ENCODE peak calls at places on chromosome 6, in seven cellular contexts. One of them, this sample, is unnamed.

GRCh38 chr6:166040292-166040691 is 127.4 kb downstream of the TBXT start:
- DNase-seq in HCT116: no peak
- DNase-seq in GM23248: no peak
- DNase-seq in neural progenitor cell: no peak
- DNase-seq in PC-3: no peak
- DNase-seq in GM23338: peak; percentile 22
- DNase-seq in MM.1S: no peak
- DNase-seq in this sample: no peak

GRCh38 chr6:47083586-47084047 is 41.5 kb upstream of the ADGRF1 start:
- DNase-seq in HCT116: no peak
- DNase-seq in GM23248: peak; percentile 42
- DNase-seq in neural progenitor cell: no peak
- DNase-seq in PC-3: peak; percentile 47
- DNase-seq in GM23338: no peak
- DNase-seq in MM.1S: no peak
- DNase-seq in this sample: peak; percentile 86

GRCh38 chr6:167668019-167668753 is 158.5 kb upstream of the AFDN start:
- DNase-seq in HCT116: no peak
- DNase-seq in GM23248: no peak
- DNase-seq in neural progenitor cell: peak; percentile 59
- DNase-seq in PC-3: no peak
- DNase-seq in GM23338: no peak
- DNase-seq in MM.1S: no peak
- DNase-seq in this sample: peak; percentile 66

GRCh38 chr6:71194730-71195129 is 93.9 kb upstream of the OGFRL1 start:
- DNase-seq in HCT116: no peak
- DNase-seq in GM23248: peak; percentile 67
- DNase-seq in neural progenitor cell: no peak
- DNase-seq in PC-3: peak; percentile 63
- DNase-seq in GM23338: no peak
- DNase-seq in MM.1S: no peak
- DNase-seq in this sample: no peak

GRCh38 chr6:710601-711571 is 17.9 kb upstream of the EXOC2 start:
- DNase-seq in HCT116: no peak
- DNase-seq in GM23248: peak; percentile 82
- DNase-seq in neural progenitor cell: peak; percentile 72
- DNase-seq in PC-3: peak; percentile 54
- DNase-seq in GM23338: peak; percentile 68
- DNase-seq in MM.1S: peak; percentile 85
- DNase-seq in this sample: peak; percentile 62

GRCh38 chr6:167475947-167476346 is 151.1 kb downstream of the TTLL2 start:
- DNase-seq in HCT116: no peak
- DNase-seq in GM23248: no peak
- DNase-seq in neural progenitor cell: peak; percentile 32
- DNase-seq in PC-3: no peak
- DNase-seq in GM23338: peak; percentile 72
- DNase-seq in MM.1S: no peak
- DNase-seq in this sample: no peak

GRCh38 chr6:25186919-25187318 is 92.3 kb upstream of the CARMIL1 start:
- DNase-seq in HCT116: no peak
- DNase-seq in GM23248: no peak
- DNase-seq in neural progenitor cell: no peak
- DNase-seq in PC-3: no peak
- DNase-seq in GM23338: no peak
- DNase-seq in MM.1S: peak; percentile 50
- DNase-seq in this sample: no peak

GRCh38 chr6:124463271-124463670 is 499.0 kb upstream of the RNF217 start:
- DNase-seq in HCT116: no peak
- DNase-seq in GM23248: no peak
- DNase-seq in neural progenitor cell: no peak
- DNase-seq in PC-3: no peak
- DNase-seq in GM23338: no peak
- DNase-seq in MM.1S: no peak
- DNase-seq in this sample: no peak

GRCh38 chr6:20608371-20608770 is 74.1 kb downstream of the CDKAL1 start:
- DNase-seq in HCT116: no peak
- DNase-seq in GM23248: no peak
- DNase-seq in neural progenitor cell: no peak
- DNase-seq in PC-3: no peak
- DNase-seq in GM23338: no peak
- DNase-seq in MM.1S: no peak
- DNase-seq in this sample: no peak

GRCh38 chr6:132659082-132659481 is at the start of gene TAAR1:
- DNase-seq in HCT116: no peak
- DNase-seq in GM23248: no peak
- DNase-seq in neural progenitor cell: no peak
- DNase-seq in PC-3: no peak
- DNase-seq in GM23338: no peak
- DNase-seq in MM.1S: no peak
- DNase-seq in this sample: no peak

GRCh38 chr6:132664309-132665034 is 5.5 kb upstream of the TAAR1 start:
- DNase-seq in HCT116: no peak
- DNase-seq in GM23248: no peak
- DNase-seq in neural progenitor cell: no peak
- DNase-seq in PC-3: no peak
- DNase-seq in GM23338: no peak
- DNase-seq in MM.1S: no peak
- DNase-seq in this sample: no peak

GRCh38 chr6:132663661-132664060 is 4.7 kb upstream of the TAAR1 start:
- DNase-seq in HCT116: no peak
- DNase-seq in GM23248: peak; percentile 10
- DNase-seq in neural progenitor cell: no peak
- DNase-seq in PC-3: no peak
- DNase-seq in GM23338: no peak
- DNase-seq in MM.1S: no peak
- DNase-seq in this sample: no peak

GRCh38 chr6:132666118-132666517 is 7.1 kb upstream of the TAAR1 start:
- DNase-seq in HCT116: no peak
- DNase-seq in GM23248: no peak
- DNase-seq in neural progenitor cell: no peak
- DNase-seq in PC-3: no peak
- DNase-seq in GM23338: peak; percentile 64
- DNase-seq in MM.1S: no peak
- DNase-seq in this sample: no peak

GRCh38 chr6:132661906-132662305 is 2.9 kb upstream of the TAAR1 start:
- DNase-seq in HCT116: no peak
- DNase-seq in GM23248: no peak
- DNase-seq in neural progenitor cell: no peak
- DNase-seq in PC-3: no peak
- DNase-seq in GM23338: no peak
- DNase-seq in MM.1S: no peak
- DNase-seq in this sample: no peak
- TF ChIP-seq EZH2phosphoT487 in HCT116: no peak
- TF ChIP-seq EZH2phosphoT487 in GM23248: no peak
- TF ChIP-seq EZH2phosphoT487 in neural progenitor cell: no peak
- TF ChIP-seq EZH2phosphoT487 in PC-3: no peak
- TF ChIP-seq EZH2phosphoT487 in GM23338: no peak
- TF ChIP-seq EZH2phosphoT487 in MM.1S: no peak
- TF ChIP-seq EZH2phosphoT487 in this sample: no peak

GRCh38 chr6:50826803-50827202 is 8.1 kb downstream of the TFAP2B start:
- DNase-seq in HCT116: no peak
- DNase-seq in GM23248: no peak
- DNase-seq in neural progenitor cell: peak; percentile 77
- DNase-seq in PC-3: no peak
- DNase-seq in GM23338: no peak
- DNase-seq in MM.1S: no peak
- DNase-seq in this sample: no peak

GRCh38 chr6:50826037-50826761 is 7.5 kb downstream of the TFAP2B start:
- DNase-seq in HCT116: no peak
- DNase-seq in GM23248: no peak
- DNase-seq in neural progenitor cell: no peak
- DNase-seq in PC-3: no peak
- DNase-seq in GM23338: no peak
- DNase-seq in MM.1S: no peak
- DNase-seq in this sample: no peak

GRCh38 chr6:50823130-50823920 is 4.7 kb downstream of the TFAP2B start:
- DNase-seq in HCT116: no peak
- DNase-seq in GM23248: no peak
- DNase-seq in neural progenitor cell: no peak
- DNase-seq in PC-3: no peak
- DNase-seq in GM23338: no peak
- DNase-seq in MM.1S: no peak
- DNase-seq in this sample: no peak

GRCh38 chr6:50824505-50824904 is 5.8 kb downstream of the TFAP2B start:
- DNase-seq in HCT116: no peak
- DNase-seq in GM23248: no peak
- DNase-seq in neural progenitor cell: no peak
- DNase-seq in PC-3: no peak
- DNase-seq in GM23338: peak; percentile 76
- DNase-seq in MM.1S: no peak
- DNase-seq in this sample: no peak

GRCh38 chr6:50825375-50826036 is 6.8 kb downstream of the TFAP2B start:
- DNase-seq in HCT116: no peak
- DNase-seq in GM23248: no peak
- DNase-seq in neural progenitor cell: no peak
- DNase-seq in PC-3: no peak
- DNase-seq in GM23338: no peak
- DNase-seq in MM.1S: no peak
- DNase-seq in this sample: no peak
- TF ChIP-seq EZH2 in HCT116: no peak
- TF ChIP-seq EZH2 in GM23248: no peak
- TF ChIP-seq EZH2 in neural progenitor cell: peak; percentile 65
- TF ChIP-seq EZH2 in PC-3: no peak
- TF ChIP-seq EZH2 in GM23338: peak; percentile 90
- TF ChIP-seq EZH2 in MM.1S: no peak
- TF ChIP-seq EZH2 in this sample: peak; percentile 63

GRCh38 chr6:35534396-35535170 is 21.9 kb upstream of the TULP1 start:
- DNase-seq in HCT116: no peak
- DNase-seq in GM23248: no peak
- DNase-seq in neural progenitor cell: peak; percentile 83
- DNase-seq in PC-3: no peak
- DNase-seq in GM23338: peak; percentile 41
- DNase-seq in MM.1S: no peak
- DNase-seq in this sample: peak; percentile 53
- TF ChIP-seq EZH2phosphoT487 in HCT116: no peak
- TF ChIP-seq EZH2phosphoT487 in GM23248: no peak
- TF ChIP-seq EZH2phosphoT487 in neural progenitor cell: no peak
- TF ChIP-seq EZH2phosphoT487 in PC-3: no peak
- TF ChIP-seq EZH2phosphoT487 in GM23338: no peak
- TF ChIP-seq EZH2phosphoT487 in MM.1S: no peak
- TF ChIP-seq EZH2phosphoT487 in this sample: no peak

DNA sequence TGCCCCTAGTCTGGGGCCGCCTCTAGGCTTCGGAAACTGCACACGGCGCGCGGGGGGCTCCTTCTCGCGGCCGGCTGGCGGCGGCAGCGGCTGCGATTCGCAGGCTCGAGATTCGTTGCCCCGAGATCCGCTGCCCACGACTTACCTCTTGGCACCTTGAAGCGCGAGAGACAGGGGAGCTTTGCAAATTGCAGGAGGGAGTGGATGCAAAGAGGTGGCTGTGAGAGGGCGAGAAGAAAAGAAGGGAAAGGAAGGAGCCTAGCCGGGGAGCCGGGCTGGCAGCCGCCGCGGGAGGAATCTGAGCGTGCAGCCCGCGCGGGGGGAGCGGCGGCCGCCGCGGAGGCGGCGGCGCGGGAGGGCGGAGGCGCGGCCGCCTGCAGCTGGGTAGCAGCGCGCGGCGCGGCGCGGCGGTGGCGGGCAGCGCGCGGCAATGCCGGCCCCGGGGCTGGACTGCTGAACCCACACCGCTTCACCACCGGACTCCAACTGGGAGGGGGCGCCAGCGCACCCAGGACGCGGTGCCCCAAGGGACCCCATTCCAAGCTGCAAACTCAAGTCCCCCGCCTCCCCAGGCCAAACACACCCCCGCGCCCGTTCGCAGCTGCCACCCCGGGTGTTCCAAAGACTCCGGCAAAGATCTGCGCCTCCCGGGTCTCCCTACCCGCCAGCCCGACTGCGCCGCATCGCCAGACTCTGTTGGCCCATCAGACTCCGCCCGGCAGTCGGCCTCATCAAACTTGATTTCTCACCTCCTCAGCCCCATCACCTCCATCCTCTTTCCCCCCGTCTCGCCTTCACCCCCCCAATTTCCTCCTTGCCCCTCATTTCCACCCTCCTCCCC is 44.2 kb upstream of the SUPT3H start:
- DNase-seq in HCT116: no peak
- DNase-seq in GM23248: peak; percentile 82
- DNase-seq in neural progenitor cell: peak; percentile 80
- DNase-seq in PC-3: peak; percentile 72
- DNase-seq in GM23338: peak; percentile 57
- DNase-seq in MM.1S: peak; percentile 64
- DNase-seq in this sample: peak; percentile 70
- TF ChIP-seq EZH2 in HCT116: no peak
- TF ChIP-seq EZH2 in GM23248: no peak
- TF ChIP-seq EZH2 in neural progenitor cell: peak; percentile 48
- TF ChIP-seq EZH2 in PC-3: no peak
- TF ChIP-seq EZH2 in GM23338: peak; percentile 73
- TF ChIP-seq EZH2 in MM.1S: no peak
- TF ChIP-seq EZH2 in this sample: no peak

GRCh38 chr6:6622557-6622956 is 34.0 kb downstream of the LY86 start:
- DNase-seq in HCT116: no peak
- DNase-seq in GM23248: no peak
- DNase-seq in neural progenitor cell: no peak
- DNase-seq in PC-3: no peak
- DNase-seq in GM23338: no peak
- DNase-seq in MM.1S: no peak
- DNase-seq in this sample: no peak

GRCh38 chr6:6616670-6617069 is 28.1 kb downstream of the LY86 start:
- DNase-seq in HCT116: no peak
- DNase-seq in GM23248: no peak
- DNase-seq in neural progenitor cell: no peak
- DNase-seq in PC-3: no peak
- DNase-seq in GM23338: no peak
- DNase-seq in MM.1S: peak; percentile 82
- DNase-seq in this sample: no peak

GRCh38 chr6:6623553-6623952 is 35.0 kb downstream of the LY86 start:
- DNase-seq in HCT116: no peak
- DNase-seq in GM23248: no peak
- DNase-seq in neural progenitor cell: no peak
- DNase-seq in PC-3: no peak
- DNase-seq in GM23338: no peak
- DNase-seq in MM.1S: no peak
- DNase-seq in this sample: no peak

GRCh38 chr6:6620752-6621151 is 32.2 kb downstream of the LY86 start:
- DNase-seq in HCT116: no peak
- DNase-seq in GM23248: no peak
- DNase-seq in neural progenitor cell: no peak
- DNase-seq in PC-3: no peak
- DNase-seq in GM23338: no peak
- DNase-seq in MM.1S: no peak
- DNase-seq in this sample: no peak

DNA sequence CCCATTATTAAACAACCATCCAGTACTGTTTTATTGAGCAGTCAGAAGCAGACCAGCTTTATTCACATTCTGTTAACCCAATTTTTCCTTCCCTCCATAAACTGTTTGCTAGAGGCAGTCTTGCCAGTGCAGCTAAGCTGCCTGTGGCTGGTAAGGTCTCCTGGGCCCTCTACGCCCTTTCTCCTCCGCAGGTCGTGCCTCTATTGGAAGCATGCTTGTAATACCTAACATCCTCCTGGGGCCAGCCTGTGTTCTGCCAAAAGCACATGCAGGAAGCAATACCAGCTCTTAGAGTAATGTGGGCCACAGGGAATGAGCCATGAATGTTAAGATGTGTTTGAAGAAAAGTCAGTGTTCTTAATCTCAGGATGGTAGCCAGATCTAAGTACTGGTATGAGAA is 30.9 kb downstream of the LY86 start:
- DNase-seq in HCT116: no peak
- DNase-seq in GM23248: no peak
- DNase-seq in neural progenitor cell: no peak
- DNase-seq in PC-3: no peak
- DNase-seq in GM23338: no peak
- DNase-seq in MM.1S: no peak
- DNase-seq in this sample: no peak
- TF ChIP-seq EZH2phosphoT487 in HCT116: no peak
- TF ChIP-seq EZH2phosphoT487 in GM23248: no peak
- TF ChIP-seq EZH2phosphoT487 in neural progenitor cell: no peak
- TF ChIP-seq EZH2phosphoT487 in PC-3: no peak
- TF ChIP-seq EZH2phosphoT487 in GM23338: no peak
- TF ChIP-seq EZH2phosphoT487 in MM.1S: no peak
- TF ChIP-seq EZH2phosphoT487 in this sample: no peak

This sample was measured in hepatocyte.